ENCODE peak calls at places on chromosomes 11 and 22, in seven cellular contexts. V, I, X, S, W, T and H are unnamed samples.

GRCh38 chr11:28537822-28538221 is 429.6 kb downstream of the METTL15 start:
- DNase-seq in V (no peak), I (no peak), X (no peak), S (no peak), W (no peak), T (no peak), H (no peak)

GRCh38 chr11:111776398-111777093 is 10.4 kb upstream of the PPP2R1B start:
- DNase-seq in V (no peak), I (no peak), X (no peak), S (no peak), W (no peak), T (no peak), H (peak; percentile 44)

GRCh38 chr11:111530091-111530490 is 10.4 kb upstream of the LAYN start:
- DNase-seq in V (no peak), I (no peak), X (peak; percentile 30), S (no peak), W (no peak), T (no peak), H (no peak)

GRCh38 chr22:47850644-47851151 is 1088.2 kb downstream of the TBC1D22A start:
- DNase-seq in V (no peak), I (no peak), X (no peak), S (no peak), W (no peak), T (no peak), H (no peak)

GRCh38 chr11:9386086-9386485 is 1.6 kb downstream of the IPO7 start:
- DNase-seq in V (no peak), I (no peak), X (no peak), S (no peak), W (no peak), T (no peak), H (no peak)

GRCh38 chr11:132972565-132972964 is 559.7 kb downstream of the OPCML start:
- DNase-seq in V (no peak), I (no peak), X (no peak), S (no peak), W (no peak), T (no peak), H (no peak)

GRCh38 chr11:117944554-117944953 is 15.4 kb upstream of the TMPRSS13 start:
- DNase-seq in V (no peak), I (no peak), X (no peak), S (no peak), W (no peak), T (no peak), H (no peak)

GRCh38 chr11:33263549-33263948 is 6.4 kb downstream of the HIPK3 start:
- DNase-seq in V (no peak), I (no peak), X (peak; percentile 36), S (no peak), W (no peak), T (no peak), H (no peak)

GRCh38 chr11:16293204-16293681 is 63.1 kb downstream of the SOX6 start:
- DNase-seq in V (no peak), I (no peak), X (no peak), S (no peak), W (no peak), T (peak; percentile 26), H (no peak)

GRCh38 chr11:115607621-115608191 is 103.5 kb upstream of the CADM1 start:
- DNase-seq in V (no peak), I (no peak), X (no peak), S (no peak), W (no peak), T (no peak), H (no peak)

GRCh38 chr22:46593211-46593676 is 26.9 kb upstream of the GRAMD4 start:
- DNase-seq in V (no peak), I (peak; percentile 55), X (peak; percentile 94), S (peak; percentile 71), W (peak; percentile 91), T (no peak), H (peak; percentile 54)

GRCh38 chr11:11621881-11622706 is at the start of gene GALNT18:
- DNase-seq in V (peak; percentile 89), I (peak; percentile 92), X (peak; percentile 44), S (peak; percentile 97), W (peak; percentile 93), T (peak; percentile 96), H (peak; percentile 95)
- TF ChIP-seq POLR2AphosphoS5 in V (no peak), I (peak; percentile 80), X (no peak), S (peak; percentile 59), W (peak; percentile 77), T (peak; percentile 78), H (no peak)

DNA sequence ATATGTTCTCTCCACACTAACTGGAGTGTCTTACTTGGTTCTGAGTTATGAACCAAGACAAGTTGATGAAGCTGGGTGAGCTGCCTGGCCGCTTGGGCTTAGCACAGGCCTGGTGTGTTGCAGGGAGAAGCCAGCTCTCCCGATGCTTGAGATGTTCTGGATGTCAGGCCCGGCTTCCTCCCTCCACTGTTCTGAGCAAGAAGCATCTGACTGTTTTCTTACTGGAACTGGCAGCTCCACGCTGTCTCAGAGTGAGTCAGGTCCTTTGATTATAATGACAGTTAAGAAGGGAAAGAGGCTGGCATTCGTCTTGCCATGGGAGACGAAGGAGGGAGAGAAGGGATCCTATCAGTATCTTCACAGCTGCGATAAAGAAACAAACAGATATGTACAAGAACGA is 46.5 kb upstream of the CRTAM start:
- DNase-seq in V (no peak), I (no peak), X (no peak), S (no peak), W (no peak), T (no peak), H (no peak)
- TF ChIP-seq POLR2AphosphoS5 in V (no peak), I (no peak), X (no peak), S (no peak), W (no peak), T (no peak), H (no peak)

GRCh38 chr11:20049231-20049630 is 111.0 kb downstream of the DBX1 start:
- DNase-seq in V (no peak), I (no peak), X (no peak), S (no peak), W (no peak), T (no peak), H (no peak)

GRCh38 chr11:20053572-20053971 is 106.7 kb downstream of the DBX1 start:
- DNase-seq in V (no peak), I (no peak), X (no peak), S (no peak), W (no peak), T (no peak), H (no peak)

GRCh38 chr11:20050048-20050447 is 110.2 kb downstream of the DBX1 start:
- DNase-seq in V (no peak), I (no peak), X (no peak), S (no peak), W (no peak), T (peak; percentile 42), H (no peak)

GRCh38 chr11:20050551-20051333 is 109.5 kb downstream of the DBX1 start:
- DNase-seq in V (no peak), I (no peak), X (no peak), S (no peak), W (no peak), T (peak; percentile 75), H (no peak)

DNA sequence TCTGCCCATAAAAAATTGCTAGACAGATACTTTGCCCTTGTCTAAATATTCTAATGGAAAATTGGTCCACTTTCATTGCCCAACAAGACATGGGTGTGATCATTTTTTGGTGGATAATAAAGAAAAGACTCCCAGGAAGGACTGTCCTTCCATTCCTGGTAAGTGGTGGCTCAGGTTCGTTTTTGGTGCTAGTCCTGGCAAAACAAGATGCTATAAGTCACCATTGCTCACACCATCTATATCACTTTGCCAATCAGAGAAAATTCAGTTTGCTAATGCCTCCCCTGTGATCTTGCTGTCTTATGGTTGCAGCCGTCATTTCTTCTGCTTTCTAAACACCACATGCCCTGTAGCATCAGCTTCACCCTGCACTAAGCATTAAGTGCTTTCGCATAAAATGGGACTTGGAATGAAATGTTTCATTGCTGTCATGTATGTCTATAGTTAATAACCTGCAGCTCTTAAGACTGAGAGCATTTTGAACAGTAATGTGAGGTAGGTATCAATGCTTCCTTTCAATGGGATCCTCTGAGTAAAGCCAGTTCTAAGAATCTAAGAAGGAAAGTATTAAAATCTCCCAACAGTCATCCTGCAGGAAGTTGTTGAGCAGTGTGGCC is 108.4 kb downstream of the DBX1 start:
- DNase-seq in V (no peak), I (no peak), X (no peak), S (no peak), W (no peak), T (no peak), H (no peak)
- TF ChIP-seq POLR2AphosphoS5 in V (no peak), I (no peak), X (no peak), S (no peak), W (no peak), T (no peak), H (no peak)

GRCh38 chr22:41021039-41021654 is 70.0 kb downstream of the RBX1 start:
- DNase-seq in V (peak; percentile 66), I (peak; percentile 22), X (no peak), S (peak; percentile 65), W (peak; percentile 77), T (peak; percentile 49), H (no peak)
- TF ChIP-seq POLR2AphosphoS5 in V (no peak), I (no peak), X (no peak), S (no peak), W (no peak), T (no peak), H (no peak)

GRCh38 chr11:3825473-3826154 is 15.1 kb downstream of the RHOG start:
- DNase-seq in V (no peak), I (no peak), X (no peak), S (no peak), W (peak; percentile 45), T (no peak), H (no peak)
- TF ChIP-seq POLR2AphosphoS5 in V (no peak), I (no peak), X (peak; percentile 77), S (no peak), W (no peak), T (no peak), H (peak; percentile 70)